ENCODE peak calls at places on chromosomes 5 and 9, in five cellular contexts. A is stimulated activated CD4-positive, alpha-beta T cell treated with anti-CD3 and anti-CD28 coated beads, Interleukin-15, amount 100 ng/mL, for 24 hours; T is GM13977; X is H7; Q is midbrain. D is an unnamed sample.

GRCh38 chr5:168430303-168430702 is 56.0 kb upstream of the RARS1 start:
- DNase-seq in A (no peak), T (no peak), X (no peak), Q (no peak), D (no peak)

GRCh38 chr9:105297442-105298097 is 53.1 kb downstream of the SLC44A1 start:
- DNase-seq in A (no peak), T (no peak), X (no peak), Q (no peak), D (no peak)

GRCh38 chr9:108812388-108812787 is 43.4 kb downstream of the ACTL7B start:
- DNase-seq in A (no peak), T (no peak), X (no peak), Q (no peak), D (no peak)

GRCh38 chr9:34072410-34072809 is 23.7 kb upstream of the UBAP2 start:
- DNase-seq in A (no peak), T (no peak), X (no peak), Q (no peak), D (peak)

GRCh38 chr5:128408622-128409021 is 129.4 kb downstream of the FBN2 start:
- DNase-seq in A (no peak), T (peak), X (no peak), Q (no peak), D (no peak)

GRCh38 chr9:33025572-33026347 is 687 bp downstream of the DNAJA1 start:
- DNase-seq in A (peak), T (peak), X (peak), Q (peak), D (peak)

GRCh38 chr5:142697356-142697807 is 11.5 kb upstream of the FGF1 start:
- DNase-seq in A (peak), T (no peak), X (no peak), Q (no peak), D (peak)

GRCh38 chr5:151905639-151906038 is 19.0 kb downstream of the GLRA1 start:
- DNase-seq in A (no peak), T (no peak), X (no peak), Q (no peak), D (no peak)

GRCh38 chr5:43315262-43315661 is 2.0 kb upstream of the HMGCS1 start:
- DNase-seq in A (peak), T (no peak), X (no peak), Q (no peak), D (no peak)

GRCh38 chr5:93600409-93601052 is 17.5 kb downstream of the NR2F1 start:
- DNase-seq in A (no peak), T (no peak), X (no peak), Q (no peak), D (no peak)

GRCh38 chr9:96256800-96257199 is 45.2 kb downstream of the HSD17B3 start:
- DNase-seq in A (no peak), T (no peak), X (peak), Q (no peak), D (peak)

GRCh38 chr5:135457424-135458071 is 5.4 kb upstream of the TIFAB start:
- DNase-seq in A (peak), T (peak), X (peak), Q (peak), D (peak)

GRCh38 chr5:162603399-162603798 is 535.8 kb downstream of the GABRG2 start:
- DNase-seq in A (no peak), T (no peak), X (no peak), Q (no peak), D (no peak)

GRCh38 chr5:25025836-25026235 is 381.1 kb upstream of the CDH10 start:
- DNase-seq in A (no peak), T (no peak), X (no peak), Q (no peak), D (no peak)

GRCh38 chr5:31701642-31702041 is 62.7 kb downstream of the PDZD2 start:
- DNase-seq in A (no peak), T (no peak), X (no peak), Q (no peak), D (no peak)

GRCh38 chr5:151570512-151571269 is 20.4 kb downstream of the FAT2 start:
- DNase-seq in A (no peak), T (no peak), X (peak), Q (no peak), D (peak)

GRCh38 chr9:93464395-93464794 is 11.0 kb upstream of the FAM120AOS start:
- DNase-seq in A (no peak), T (peak), X (no peak), Q (no peak), D (no peak)

GRCh38 chr9:126763130-126763764 is 41.6 kb upstream of the ZBTB43 start:
- DNase-seq in A (no peak), T (no peak), X (peak), Q (no peak), D (peak)

GRCh38 chr9:35798658-35799366 is 7.4 kb downstream of the NPR2 start:
- DNase-seq in A (peak), T (no peak), X (no peak), Q (no peak), D (no peak)

GRCh38 chr5:135135530-135136201 is 101.6 kb upstream of the PITX1 start:
- DNase-seq in A (no peak), T (no peak), X (no peak), Q (no peak), D (no peak)

GRCh38 chr5:137600721-137601360 is 101.7 kb upstream of the SPOCK1 start:
- DNase-seq in A (no peak), T (no peak), X (no peak), Q (no peak), D (no peak)

GRCh38 chr5:160339406-160340140 is 27.2 kb upstream of the CCNJL start:
- DNase-seq in A (no peak), T (no peak), X (no peak), Q (no peak), D (no peak)

GRCh38 chr5:164562271-164562856 is 1056.9 kb downstream of the MAT2B start:
- DNase-seq in A (no peak), T (no peak), X (no peak), Q (no peak), D (no peak)

GRCh38 chr5:72552041-72552557 is 44.9 kb upstream of the ZNF366 start:
- DNase-seq in A (no peak), T (no peak), X (no peak), Q (no peak), D (no peak)

GRCh38 chr9:3290231-3290840 is 235.5 kb downstream of the RFX3 start:
- DNase-seq in A (no peak), T (no peak), X (no peak), Q (no peak), D (no peak)

GRCh38 chr9:131407717-131408195 is 13.9 kb downstream of the PRRC2B start:
- DNase-seq in A (peak), T (no peak), X (peak), Q (peak), D (peak)

GRCh38 chr5:22226423-22226822 is 626.7 kb downstream of the CDH12 start:
- DNase-seq in A (no peak), T (no peak), X (no peak), Q (no peak), D (no peak)

GRCh38 chr5:157366741-157367684 is 93.0 kb upstream of the NIPAL4 start:
- DNase-seq in A (no peak), T (no peak), X (peak), Q (peak), D (peak)

GRCh38 chr5:73387630-73388370 is 60.8 kb downstream of the FOXD1 start:
- DNase-seq in A (peak), T (no peak), X (no peak), Q (no peak), D (no peak)

GRCh38 chr5:62354028-62354874 is 48.2 kb downstream of the KIF2A start:
- DNase-seq in A (no peak), T (peak), X (no peak), Q (peak), D (no peak)

GRCh38 chr9:33923998-33924701 is 107.2 kb downstream of the UBE2R2 start:
- DNase-seq in A (no peak), T (no peak), X (no peak), Q (no peak), D (no peak)

GRCh38 chr9:77291714-77292113 is 114.4 kb downstream of the VPS13A start:
- DNase-seq in A (no peak), T (no peak), X (peak), Q (no peak), D (peak)

GRCh38 chr9:96061293-96061987 is 185.9 kb downstream of the ERCC6L2 start:
- DNase-seq in A (peak), T (peak), X (peak), Q (peak), D (peak)

D was measured in H9.